ENCODE peak calls at places on chromosome 19, in eight cellular contexts. R is mammary epithelial cell, L is right lobe of liver, W is psoas muscle, O is cardiac muscle cell, D is stomach, J is tibial artery, I is ovary. V is an unnamed sample.

GRCh38 chr19:17718988-17719711 is at the start of gene MAP1S:
- DNase-seq in D (peak), L (peak), O (peak), R (peak), W (peak), J (peak), I (peak), V (peak)

GRCh38 chr19:47695533-47696262 is 17.5 kb upstream of the EHD2 start:
- DNase-seq in W (no peak), R (no peak), D (no peak), L (no peak), J (no peak), I (no peak), O (no peak), V (no peak)

GRCh38 chr19:43534811-43535761 is 2.1 kb downstream of the ZNF575 start:
- DNase-seq in O (peak), D (peak), L (peak), R (no peak), W (peak), J (peak), I (peak), V (peak)

GRCh38 chr19:15769586-15769985 is 17.9 kb upstream of the OR10H5 start:
- DNase-seq in J (no peak), D (no peak), R (peak), O (no peak), W (no peak), I (no peak), L (no peak), V (no peak)

GRCh38 chr19:39362682-39363657 is 20.7 kb downstream of the SAMD4B start:
- DNase-seq in I (no peak), W (no peak), R (peak), D (no peak), J (peak), O (no peak), L (peak), V (no peak)

GRCh38 chr19:3737487-3738205 is 23.8 kb downstream of the APBA3 start:
- DNase-seq in D (no peak), W (no peak), O (no peak), L (no peak), J (no peak), R (no peak), I (no peak), V (no peak)

GRCh38 chr19:3710265-3710812 is 2.2 kb downstream of the TJP3 start:
- DNase-seq in W (peak), O (peak), J (peak), D (peak), R (peak), L (peak), I (peak), V (no peak)

GRCh38 chr19:20385056-20385455 is 180.5 kb downstream of the ZNF737 start:
- DNase-seq in I (no peak), J (no peak), R (no peak), L (no peak), D (no peak), O (no peak), W (no peak), V (no peak)

GRCh38 chr19:30695171-30695875 is 323.1 kb downstream of the ZNF536 start:
- DNase-seq in I (no peak), O (peak), R (no peak), L (no peak), J (no peak), D (no peak), W (no peak), V (no peak)

GRCh38 chr19:7779631-7780486 is 16.8 kb downstream of the CLEC4M start:
- DNase-seq in I (no peak), L (no peak), D (no peak), J (no peak), W (no peak), R (no peak), O (no peak), V (no peak)

GRCh38 chr19:3289971-3290569 is 65.6 kb downstream of the CELF5 start:
- DNase-seq in W (no peak), D (peak), J (no peak), I (no peak), O (no peak), L (no peak), R (peak), V (no peak)

GRCh38 chr19:5953680-5954213 is 24.2 kb downstream of the RANBP3 start:
- DNase-seq in R (peak), L (no peak), W (no peak), O (no peak), D (no peak), J (no peak), I (no peak), V (no peak)

GRCh38 chr19:49132974-49133609 is 13.7 kb downstream of the PPFIA3 start:
- DNase-seq in J (no peak), O (peak), W (peak), R (no peak), L (no peak), I (peak), D (peak), V (no peak)

GRCh38 chr19:33254245-33254824 is 28.7 kb upstream of the SLC7A10 start:
- DNase-seq in O (no peak), R (no peak), J (no peak), L (no peak), I (no peak), W (no peak), D (no peak), V (no peak)

GRCh38 chr19:3027292-3027691 is 1.8 kb downstream of the TLE2 start:
- DNase-seq in W (no peak), I (no peak), D (no peak), O (no peak), J (no peak), R (no peak), L (no peak), V (no peak)

GRCh38 chr19:8846819-8847218 is 14.6 kb downstream of the MBD3L1 start:
- DNase-seq in D (no peak), L (no peak), R (no peak), I (no peak), W (no peak), O (no peak), J (no peak), V (no peak)

GRCh38 chr19:48500830-48501445 is 10.7 kb downstream of the LMTK3 start:
- DNase-seq in W (no peak), O (no peak), I (no peak), R (no peak), J (no peak), L (no peak), D (no peak), V (no peak)

GRCh38 chr19:14954071-14954655 is 12.9 kb downstream of the OR7C2 start:
- DNase-seq in I (no peak), J (no peak), L (no peak), O (no peak), D (no peak), W (no peak), R (peak), V (no peak)

GRCh38 chr19:2523630-2524311 is 47.8 kb downstream of the GADD45B start:
- DNase-seq in O (no peak), W (no peak), I (no peak), D (no peak), J (no peak), L (no peak), R (no peak), V (no peak)

GRCh38 chr19:703651-704446 is 4.9 kb upstream of the PALM start:
- DNase-seq in I (peak), O (peak), L (peak), R (peak), W (peak), D (peak), J (peak), V (peak)
- H3K27ac ChIP-seq in I (no peak), O (no peak), L (no peak), R (no peak), W (no peak), D (no peak), J (no peak), V (no peak)

DNA sequence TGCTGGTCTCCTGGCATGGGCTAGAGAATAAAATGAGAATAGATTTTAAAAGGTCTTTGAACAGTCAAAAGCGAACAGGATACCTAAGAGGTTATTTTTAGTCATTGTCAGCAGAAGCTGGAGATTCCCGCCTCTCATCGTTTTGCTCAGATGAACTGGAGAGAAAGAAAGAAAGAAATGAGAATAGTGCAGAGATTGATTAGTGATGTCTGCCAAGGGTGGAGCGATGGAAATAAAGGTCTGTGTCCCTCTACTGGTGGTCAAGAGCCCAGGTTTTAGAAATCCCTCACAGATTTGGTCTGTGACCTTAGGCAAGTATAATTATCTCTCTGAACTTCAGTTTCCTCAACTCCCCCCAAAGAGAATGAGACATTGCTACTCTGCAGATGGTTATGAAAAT is 5.4 kb downstream of the NCAN start:
- DNase-seq in R (peak), O (no peak), W (no peak), J (no peak), D (no peak), L (no peak), I (no peak), V (no peak)
- TF ChIP-seq CTCF in R (no peak), O (no peak), W (no peak), J (no peak), D (no peak), L (no peak), I (no peak), V (no peak)

GRCh38 chr19:10092648-10093294 is 6.7 kb downstream of the SHFL start:
- DNase-seq in W (no peak), I (no peak), R (no peak), D (no peak), O (no peak), J (no peak), L (no peak), V (no peak)

GRCh38 chr19:10095622-10095947 is 6.9 kb downstream of the ANGPTL6 start:
- DNase-seq in R (no peak), L (no peak), J (no peak), W (no peak), I (no peak), D (no peak), O (no peak), V (no peak)

GRCh38 chr19:10093295-10094186 is 7.4 kb downstream of the SHFL start:
- DNase-seq in O (no peak), I (no peak), R (no peak), L (no peak), J (no peak), D (no peak), W (no peak), V (no peak)

GRCh38 chr19:10096615-10096963 is 5.9 kb downstream of the ANGPTL6 start:
- DNase-seq in L (peak), O (no peak), I (no peak), D (no peak), W (peak), J (no peak), R (no peak), V (no peak)

GRCh38 chr19:10095948-10096614 is 6.4 kb downstream of the ANGPTL6 start:
- DNase-seq in J (peak), I (peak), D (peak), W (peak), O (peak), L (peak), R (peak), V (peak)
- H3K27ac ChIP-seq in J (peak), I (peak), D (peak), W (peak), O (no peak), L (peak), R (peak), V (peak)

GRCh38 chr19:41745761-41746160 is 9.6 kb upstream of the CEACAM6 start:
- DNase-seq in L (no peak), J (no peak), R (no peak), O (no peak), W (no peak), I (no peak), D (no peak), V (no peak)

GRCh38 chr19:41741244-41741554 is 14.1 kb upstream of the CEACAM6 start:
- DNase-seq in O (no peak), J (no peak), W (no peak), R (no peak), I (no peak), L (no peak), D (no peak), V (no peak)

GRCh38 chr19:41744850-41745249 is 10.5 kb upstream of the CEACAM6 start:
- DNase-seq in L (no peak), I (no peak), R (no peak), D (no peak), J (no peak), O (no peak), W (no peak), V (no peak)

GRCh38 chr19:41748012-41748411 is 7.3 kb upstream of the CEACAM6 start:
- DNase-seq in I (no peak), R (no peak), J (no peak), D (no peak), O (no peak), W (no peak), L (no peak), V (no peak)

DNA sequence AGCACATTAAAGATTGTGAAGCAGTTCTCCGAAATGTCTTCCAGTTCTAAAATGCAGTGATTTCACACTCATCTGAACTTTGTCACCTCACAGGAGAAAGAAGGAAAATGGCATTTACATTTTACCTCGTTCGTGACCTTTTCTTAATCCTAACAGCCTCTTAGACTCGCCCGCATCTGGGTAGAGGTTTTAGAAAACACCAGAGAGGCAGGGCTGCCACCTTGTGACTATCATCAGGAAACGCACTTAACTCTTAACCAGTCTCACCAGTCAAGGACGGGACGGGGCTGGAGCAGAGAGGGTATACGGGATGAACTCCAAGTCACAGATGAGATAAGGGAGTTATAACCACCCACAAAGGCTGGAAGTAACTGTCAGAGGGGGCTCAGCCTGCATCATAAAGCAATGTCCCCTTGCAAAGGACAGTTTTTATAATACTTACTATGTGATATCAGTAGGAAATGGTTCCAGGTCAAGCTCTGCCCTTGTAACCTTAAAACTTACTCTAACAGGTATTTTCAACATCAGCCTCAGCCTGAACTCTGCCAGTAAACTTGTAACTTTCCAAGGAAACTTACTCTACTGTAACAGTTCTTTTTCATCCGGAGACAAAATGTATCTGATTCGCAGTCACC is 8.6 kb upstream of the CEACAM6 start:
- DNase-seq in W (no peak), R (peak), J (no peak), O (no peak), I (no peak), D (peak), L (no peak), V (no peak)
- TF ChIP-seq CTCF in W (peak), R (peak), J (peak), O (peak), I (no peak), D (no peak), L (peak), V (peak)

DNA sequence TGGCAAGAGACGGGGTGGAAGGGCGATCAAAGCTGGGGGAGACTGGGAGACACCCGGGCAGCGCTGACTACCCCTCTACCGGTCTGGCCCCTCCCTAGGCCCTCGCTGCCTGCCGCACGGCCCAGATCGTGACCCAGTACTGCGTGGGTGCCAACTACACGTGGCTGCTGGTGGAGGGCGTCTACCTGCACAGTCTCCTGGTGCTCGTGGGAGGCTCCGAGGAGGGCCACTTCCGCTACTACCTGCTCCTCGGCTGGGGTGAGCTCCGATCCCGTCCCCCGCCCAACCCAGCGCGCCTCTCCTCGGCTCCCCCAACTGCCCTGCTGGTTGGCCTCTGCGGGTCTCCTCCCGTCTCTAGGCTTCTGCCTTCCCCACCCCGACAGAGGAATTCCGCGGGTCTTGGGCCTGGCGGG is 8.8 kb downstream of the GIPR start:
- DNase-seq in O (no peak), D (peak), R (no peak), W (no peak), J (no peak), L (no peak), I (no peak), V (no peak)
- H3K27ac ChIP-seq in O (no peak), D (no peak), R (no peak), W (no peak), J (no peak), L (no peak), I (no peak), V (no peak)

GRCh38 chr19:41264581-41265375 is 606 bp downstream of the HNRNPUL1 start:
- DNase-seq in O (peak), W (peak), I (peak), D (peak), J (peak), L (peak), R (peak), V (peak)
- TF ChIP-seq CTCF in O (no peak), W (no peak), I (no peak), D (no peak), J (no peak), L (peak), R (no peak), V (no peak)

GRCh38 chr19:55088543-55089265 is 13.0 kb downstream of the EPS8L1 start:
- DNase-seq in J (peak), I (peak), D (peak), R (peak), L (no peak), W (peak), O (peak), V (peak)
- H3K27ac ChIP-seq in J (no peak), I (no peak), D (no peak), R (no peak), L (no peak), W (no peak), O (no peak), V (peak)

DNA sequence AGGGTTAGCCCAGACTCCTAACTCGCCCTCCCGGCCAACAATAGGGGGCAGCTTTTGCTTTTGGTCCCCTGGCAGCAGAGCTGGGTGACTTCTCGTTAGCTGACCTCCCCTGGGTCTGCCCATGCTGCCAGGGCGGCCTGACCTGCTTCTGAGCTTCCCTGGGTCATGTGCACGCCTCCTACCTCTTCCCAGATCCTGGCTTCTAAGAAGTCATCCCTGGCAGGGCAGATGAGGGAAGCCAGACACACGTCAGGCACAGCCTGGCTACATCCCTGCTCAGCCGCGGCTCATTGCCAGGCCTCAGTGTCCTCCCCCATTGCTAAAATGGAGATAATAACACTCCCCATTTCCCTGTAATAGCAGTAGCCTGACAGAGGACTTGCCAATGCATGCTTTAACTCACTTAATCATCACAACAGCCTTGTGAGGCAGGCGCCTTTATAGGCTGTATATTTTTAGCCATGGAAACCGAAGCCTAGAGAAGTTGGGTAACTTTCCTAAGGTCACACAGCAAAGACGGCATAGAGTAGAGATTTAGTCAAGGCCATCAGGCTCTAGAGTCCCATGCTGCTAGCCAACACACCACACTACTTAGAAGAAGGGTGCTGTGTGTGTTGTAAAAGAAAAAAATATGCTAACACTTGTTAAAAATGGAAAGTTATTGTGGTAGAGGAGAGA is 2.1 kb downstream of the KCNK6 start:
- DNase-seq in J (no peak), I (peak), D (no peak), O (no peak), L (no peak), R (peak), W (no peak), V (peak)
- TF ChIP-seq CTCF in J (no peak), I (no peak), D (no peak), O (no peak), L (no peak), R (no peak), W (no peak), V (peak)

GRCh38 chr19:18898081-18898532 is 2.1 kb upstream of the CERS1 start:
- DNase-seq in J (no peak), W (no peak), O (peak), I (no peak), L (no peak), R (no peak), D (no peak), V (no peak)

GRCh38 chr19:18898533-18899408 is 2.8 kb upstream of the CERS1 start:
- DNase-seq in L (no peak), D (no peak), J (no peak), O (no peak), R (no peak), I (no peak), W (no peak), V (no peak)

GRCh38 chr19:18895828-18896341 is at the start of gene CERS1:
- DNase-seq in L (no peak), R (no peak), W (no peak), D (no peak), I (no peak), J (no peak), O (peak), V (no peak)

GRCh38 chr19:18896421-18896841 is 473 bp upstream of the CERS1 start:
- DNase-seq in R (peak), O (peak), J (no peak), W (no peak), I (no peak), L (no peak), D (no peak), V (no peak)

DNA sequence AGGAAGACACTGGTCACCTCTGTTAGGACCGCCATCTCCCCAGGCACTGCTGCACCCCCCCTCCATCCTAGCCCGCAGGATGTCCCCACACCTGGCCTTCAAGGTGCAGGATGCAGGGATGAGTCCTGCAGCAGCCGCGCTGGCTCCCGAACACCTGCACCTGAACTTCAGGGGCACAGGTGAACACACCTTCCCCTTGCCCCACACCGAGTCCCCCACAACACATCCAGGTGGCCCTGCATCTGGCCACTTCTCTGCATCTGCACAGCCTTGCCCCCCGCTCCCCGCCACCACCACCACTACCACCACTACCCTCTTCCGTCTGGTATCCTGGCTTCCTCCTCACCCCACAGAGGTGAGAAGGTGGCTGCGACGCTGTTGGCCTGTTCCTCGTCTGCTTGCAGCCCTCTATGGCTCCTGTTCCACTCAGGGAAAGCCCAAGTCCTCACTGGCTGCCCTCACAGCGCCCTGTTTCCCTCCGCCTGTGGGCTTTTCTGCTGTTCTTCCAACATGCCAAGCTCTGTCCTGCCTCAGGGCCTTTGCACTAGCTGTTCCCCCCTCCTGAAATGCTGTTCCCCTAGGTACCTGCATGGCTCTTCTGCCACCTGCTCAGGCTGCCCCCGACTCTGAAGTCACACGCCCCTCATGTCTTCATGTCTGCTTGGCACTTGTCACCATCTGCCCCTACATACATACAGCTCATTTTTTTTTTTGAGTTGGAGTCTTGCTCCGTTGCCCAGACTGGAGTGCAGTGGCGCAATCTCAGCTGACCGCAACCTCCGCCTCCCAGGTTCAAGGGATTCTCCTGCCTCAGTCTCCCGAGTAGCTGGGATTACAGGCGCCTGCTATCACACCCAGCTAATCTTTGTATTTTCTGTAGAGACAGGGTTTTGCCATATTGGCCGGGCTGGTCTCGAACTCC is 1.4 kb upstream of the CERS1 start:
- DNase-seq in L (no peak), J (no peak), D (no peak), I (no peak), W (no peak), O (no peak), R (no peak), V (no peak)
- H3K27ac ChIP-seq in L (no peak), J (no peak), D (no peak), I (no peak), W (peak), O (peak), R (no peak), V (no peak)